ENCODE peak calls at places on chromosomes 11 and 22, in nine cellular contexts. R is NB4, I is body of pancreas, U is breast epithelium, C is adrenal gland, Z is spleen, O is GM12891, S is esophagus squamous epithelium, W is lower leg skin. N is an unnamed sample.

GRCh38 chr22:47094861-47095330 is 332.4 kb downstream of the TBC1D22A start:
- DNase-seq in R (no peak), I (no peak), U (no peak), C (peak), Z (no peak), O (no peak), S (no peak), W (no peak), N (no peak)

GRCh38 chr11:128926000-128926399 is 16.7 kb downstream of the TP53AIP1 start:
- DNase-seq in R (no peak), I (no peak), U (no peak), C (no peak), Z (peak), O (no peak), S (no peak), W (no peak), N (no peak)

GRCh38 chr11:62832346-62833234 is at the start of gene TEX54:
- DNase-seq in R (no peak), I (peak), U (peak), C (peak), Z (peak), O (no peak), S (no peak), W (peak), N (no peak)

GRCh38 chr11:123725995-123726655 is 15.3 kb downstream of the ZNF202 start:
- DNase-seq in R (no peak), I (no peak), U (no peak), C (no peak), Z (no peak), O (no peak), S (no peak), W (no peak), N (no peak)

GRCh38 chr11:67006029-67006884 is 16.7 kb upstream of the SYT12 start:
- DNase-seq in R (peak), I (no peak), U (no peak), C (no peak), Z (no peak), O (peak), S (no peak), W (no peak), N (no peak)

GRCh38 chr22:47175761-47176359 is 413.4 kb downstream of the TBC1D22A start:
- DNase-seq in R (no peak), I (peak), U (peak), C (no peak), Z (peak), O (no peak), S (no peak), W (no peak), N (no peak)

GRCh38 chr22:19709063-19709769 is 5.1 kb upstream of the SEPTIN5 start:
- DNase-seq in R (peak), I (no peak), U (no peak), C (no peak), Z (peak), O (no peak), S (no peak), W (no peak), N (no peak)

GRCh38 chr22:22916215-22916951 is 28.8 kb downstream of the IGLL5 start:
- DNase-seq in R (no peak), I (no peak), U (no peak), C (no peak), Z (peak), O (no peak), S (no peak), W (no peak), N (no peak)

GRCh38 chr22:36323855-36324331 is 63.9 kb downstream of the MYH9 start:
- DNase-seq in R (no peak), I (no peak), U (no peak), C (no peak), Z (no peak), O (no peak), S (no peak), W (no peak), N (no peak)

GRCh38 chr11:131356201-131356600 is 14.2 kb upstream of the NTM start:
- DNase-seq in R (no peak), I (no peak), U (no peak), C (no peak), Z (no peak), O (no peak), S (no peak), W (no peak), N (no peak)

GRCh38 chr11:57426754-57427691 is at the start of gene SLC43A3:
- DNase-seq in R (peak), I (peak), U (peak), C (peak), Z (peak), O (peak), S (no peak), W (peak), N (peak)
- TF ChIP-seq POLR2A in R (peak), I (no peak), U (peak), C (peak), Z (no peak), O (peak), S (peak), W (no peak), N (peak)

DNA sequence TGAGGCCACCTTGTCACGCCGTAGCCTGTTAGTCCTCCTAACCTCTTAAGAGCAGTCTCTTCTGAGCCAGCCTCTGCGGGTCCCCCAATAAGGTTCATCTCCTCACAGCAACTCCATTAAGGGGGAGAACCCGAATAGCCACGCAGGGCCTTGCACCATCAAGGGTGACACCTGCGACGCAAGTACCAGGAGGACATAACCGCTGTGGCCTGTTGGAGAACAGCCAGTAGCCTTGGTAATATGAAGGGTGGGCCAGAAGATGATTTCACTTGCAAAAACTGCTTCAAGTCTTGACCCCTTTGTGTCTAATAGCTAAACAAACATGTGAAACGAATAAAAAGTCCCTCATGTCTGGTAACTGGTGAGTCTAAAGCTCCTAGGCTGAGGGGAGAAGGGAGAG is 14.8 kb downstream of the ARFGAP2 start:
- DNase-seq in R (no peak), I (no peak), U (no peak), C (no peak), Z (no peak), O (no peak), S (no peak), W (no peak), N (no peak)
- TF ChIP-seq POLR2A in R (no peak), I (no peak), U (no peak), C (no peak), Z (no peak), O (no peak), S (no peak), W (no peak), N (no peak)

DNA sequence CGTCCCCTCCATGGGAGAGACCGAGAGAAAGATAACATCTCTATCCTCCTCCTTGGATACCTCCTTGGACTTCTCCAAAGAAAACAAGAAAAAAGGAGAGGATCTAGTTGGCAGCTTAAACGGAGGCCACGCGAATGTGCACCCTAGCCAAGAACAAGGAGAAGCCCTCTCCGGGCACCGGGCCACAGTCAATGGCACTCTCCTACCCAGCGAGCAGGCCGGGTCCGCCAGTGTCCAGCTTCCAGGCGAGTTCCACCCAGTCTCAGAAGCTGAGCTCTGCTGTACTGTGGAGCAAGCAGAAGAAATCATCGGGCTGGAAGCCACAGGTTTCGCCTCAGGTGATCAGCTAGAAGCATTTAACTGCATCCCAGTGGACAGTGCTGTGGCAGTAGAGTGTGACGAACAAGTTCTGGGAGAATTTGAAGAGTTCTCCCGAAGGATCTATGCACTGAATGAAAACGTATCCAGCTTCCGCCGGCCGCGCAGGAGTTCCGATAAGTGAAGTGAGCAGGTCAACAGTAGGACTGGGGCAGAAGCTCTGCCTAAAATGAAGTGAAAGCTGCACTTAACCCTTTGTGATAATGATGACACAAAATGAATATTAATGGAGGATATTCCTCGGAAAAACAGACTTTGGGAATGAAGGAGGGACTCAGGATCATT is 65.3 kb downstream of the WNT11 start:
- DNase-seq in R (no peak), I (no peak), U (no peak), C (no peak), Z (no peak), O (no peak), S (no peak), W (no peak), N (no peak)
- TF ChIP-seq POLR2A in R (no peak), I (no peak), U (no peak), C (no peak), Z (no peak), O (no peak), S (no peak), W (no peak), N (no peak)

DNA sequence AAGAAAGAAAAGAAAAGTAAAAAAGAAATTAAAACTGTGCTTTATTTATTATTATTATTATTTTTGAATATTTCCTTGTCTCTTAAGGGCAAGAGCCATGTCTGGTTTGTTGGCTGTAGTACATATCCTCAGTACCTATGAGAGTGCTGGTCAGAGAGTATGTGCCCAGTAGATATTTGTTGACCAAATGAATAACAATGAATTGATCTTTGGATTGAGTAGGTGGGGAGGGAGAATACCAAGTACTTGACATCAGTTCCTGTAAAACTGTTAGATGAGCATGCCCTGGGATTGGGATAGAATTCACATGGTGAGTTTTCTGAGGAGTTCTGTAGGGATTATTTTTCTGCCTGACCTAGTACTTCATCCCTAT is 11.4 kb downstream of the STIM1 start:
- DNase-seq in R (no peak), I (no peak), U (no peak), C (no peak), Z (no peak), O (no peak), S (no peak), W (no peak), N (no peak)
- TF ChIP-seq POLR2A in R (no peak), I (no peak), U (no peak), C (no peak), Z (no peak), O (no peak), S (no peak), W (no peak), N (no peak)

GRCh38 chr22:45435544-45436139 is 22.1 kb downstream of the RIBC2 start:
- DNase-seq in R (peak), I (peak), U (peak), C (peak), Z (peak), O (peak), S (no peak), W (peak), N (peak)
- TF ChIP-seq POLR2A in R (no peak), I (no peak), U (no peak), C (no peak), Z (no peak), O (no peak), S (no peak), W (no peak), N (no peak)

GRCh38 chr11:79285756-79286155 is 155.1 kb downstream of the TENM4 start:
- DNase-seq in R (peak), I (no peak), U (no peak), C (no peak), Z (no peak), O (no peak), S (no peak), W (no peak), N (no peak)

GRCh38 chr11:79291948-79292347 is 148.9 kb downstream of the TENM4 start:
- DNase-seq in R (peak), I (no peak), U (no peak), C (no peak), Z (no peak), O (no peak), S (no peak), W (no peak), N (no peak)

GRCh38 chr11:79290766-79291165 is 150.1 kb downstream of the TENM4 start:
- DNase-seq in R (no peak), I (no peak), U (no peak), C (no peak), Z (no peak), O (no peak), S (no peak), W (no peak), N (no peak)

DNA sequence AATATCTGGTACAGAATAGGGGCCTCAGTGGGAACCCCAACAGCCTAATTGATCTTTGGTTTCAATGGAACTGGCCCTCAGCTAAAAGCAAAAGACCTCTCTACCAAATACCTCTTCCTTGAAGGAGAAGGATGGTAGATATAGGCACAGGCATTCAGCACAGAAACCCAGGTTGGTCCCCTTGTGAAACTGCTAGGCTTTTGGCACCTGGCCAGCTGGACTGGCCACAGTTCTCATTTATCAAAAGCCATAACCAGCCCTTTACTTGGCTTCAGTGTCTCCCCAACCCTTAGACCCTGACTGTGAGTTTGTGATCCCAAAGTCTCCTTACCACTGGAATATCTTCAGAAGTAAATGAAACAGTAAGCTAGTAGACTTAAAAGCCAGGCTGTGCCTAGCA is 152.9 kb downstream of the TENM4 start:
- DNase-seq in R (no peak), I (peak), U (no peak), C (peak), Z (no peak), O (no peak), S (no peak), W (no peak), N (no peak)
- TF ChIP-seq POLR2A in R (no peak), I (no peak), U (no peak), C (no peak), Z (no peak), O (no peak), S (no peak), W (no peak), N (no peak)

GRCh38 chr22:35305525-35306070 is 5.9 kb downstream of the TOM1 start:
- DNase-seq in R (no peak), I (no peak), U (no peak), C (no peak), Z (peak), O (no peak), S (no peak), W (no peak), N (no peak)

GRCh38 chr22:35308480-35308945 is 8.8 kb downstream of the TOM1 start:
- DNase-seq in R (peak), I (no peak), U (no peak), C (no peak), Z (no peak), O (no peak), S (no peak), W (no peak), N (no peak)

GRCh38 chr22:35307892-35308291 is 8.2 kb downstream of the TOM1 start:
- DNase-seq in R (no peak), I (no peak), U (no peak), C (no peak), Z (peak), O (no peak), S (no peak), W (no peak), N (no peak)

GRCh38 chr22:35307372-35307771 is 7.7 kb downstream of the TOM1 start:
- DNase-seq in R (no peak), I (no peak), U (no peak), C (no peak), Z (peak), O (no peak), S (no peak), W (no peak), N (no peak)

GRCh38 chr22:35306350-35306967 is 6.8 kb downstream of the TOM1 start:
- DNase-seq in R (no peak), I (no peak), U (no peak), C (no peak), Z (no peak), O (no peak), S (no peak), W (no peak), N (no peak)
- TF ChIP-seq POLR2A in R (no peak), I (no peak), U (no peak), C (no peak), Z (no peak), O (no peak), S (no peak), W (no peak), N (no peak)

DNA sequence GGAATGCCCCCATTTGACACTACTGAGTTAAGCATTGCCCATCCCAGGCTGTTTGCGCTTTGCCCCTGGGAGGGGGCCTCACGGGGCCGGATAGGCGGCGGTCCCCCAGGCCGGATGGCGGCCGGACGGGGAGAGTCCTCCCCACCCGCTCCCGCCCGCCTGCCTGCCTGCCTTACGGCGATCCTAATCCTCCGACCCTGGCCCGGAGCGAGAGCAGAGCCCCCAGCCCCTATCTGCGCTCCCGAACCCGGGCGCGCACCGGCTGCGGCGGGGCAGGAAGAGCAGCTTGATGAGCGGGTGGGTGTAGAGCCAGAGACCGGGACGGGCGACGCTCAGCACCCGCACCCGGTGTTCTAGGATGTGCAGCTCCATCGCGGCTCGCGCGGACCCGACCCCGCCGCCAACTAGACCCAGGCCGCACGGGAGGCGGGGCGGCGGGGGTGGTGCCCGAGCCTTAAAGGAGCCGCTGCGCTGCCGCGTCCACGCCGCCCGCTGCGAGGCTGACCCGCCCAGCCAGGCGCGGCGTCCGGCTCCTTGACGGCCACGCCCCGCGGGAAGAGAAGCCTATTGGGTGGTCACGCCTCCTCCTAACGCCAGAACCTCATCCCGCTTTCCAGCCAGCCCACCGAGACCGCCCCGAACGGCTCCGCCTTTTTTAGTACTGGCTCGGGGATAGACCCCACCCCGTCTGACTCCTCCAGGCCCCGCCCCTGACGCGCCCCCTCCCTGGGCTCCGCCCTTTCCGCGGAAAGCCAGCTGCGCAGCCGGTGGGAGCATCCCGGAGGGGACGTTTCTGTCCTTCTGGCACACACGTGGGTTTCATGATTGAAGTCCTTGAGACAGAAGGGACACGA is at the start of gene CASTOR1:
- DNase-seq in R (peak), I (peak), U (peak), C (peak), Z (peak), O (peak), S (peak), W (peak), N (peak)
- TF ChIP-seq POLR2A in R (no peak), I (peak), U (no peak), C (peak), Z (no peak), O (no peak), S (peak), W (no peak), N (peak)

GRCh38 chr11:27520226-27520625 is 13.7 kb upstream of the LIN7C start:
- DNase-seq in R (peak), I (no peak), U (no peak), C (no peak), Z (no peak), O (no peak), S (no peak), W (no peak), N (no peak)
- TF ChIP-seq POLR2A in R (no peak), I (no peak), U (no peak), C (no peak), Z (no peak), O (no peak), S (no peak), W (no peak), N (no peak)

DNA sequence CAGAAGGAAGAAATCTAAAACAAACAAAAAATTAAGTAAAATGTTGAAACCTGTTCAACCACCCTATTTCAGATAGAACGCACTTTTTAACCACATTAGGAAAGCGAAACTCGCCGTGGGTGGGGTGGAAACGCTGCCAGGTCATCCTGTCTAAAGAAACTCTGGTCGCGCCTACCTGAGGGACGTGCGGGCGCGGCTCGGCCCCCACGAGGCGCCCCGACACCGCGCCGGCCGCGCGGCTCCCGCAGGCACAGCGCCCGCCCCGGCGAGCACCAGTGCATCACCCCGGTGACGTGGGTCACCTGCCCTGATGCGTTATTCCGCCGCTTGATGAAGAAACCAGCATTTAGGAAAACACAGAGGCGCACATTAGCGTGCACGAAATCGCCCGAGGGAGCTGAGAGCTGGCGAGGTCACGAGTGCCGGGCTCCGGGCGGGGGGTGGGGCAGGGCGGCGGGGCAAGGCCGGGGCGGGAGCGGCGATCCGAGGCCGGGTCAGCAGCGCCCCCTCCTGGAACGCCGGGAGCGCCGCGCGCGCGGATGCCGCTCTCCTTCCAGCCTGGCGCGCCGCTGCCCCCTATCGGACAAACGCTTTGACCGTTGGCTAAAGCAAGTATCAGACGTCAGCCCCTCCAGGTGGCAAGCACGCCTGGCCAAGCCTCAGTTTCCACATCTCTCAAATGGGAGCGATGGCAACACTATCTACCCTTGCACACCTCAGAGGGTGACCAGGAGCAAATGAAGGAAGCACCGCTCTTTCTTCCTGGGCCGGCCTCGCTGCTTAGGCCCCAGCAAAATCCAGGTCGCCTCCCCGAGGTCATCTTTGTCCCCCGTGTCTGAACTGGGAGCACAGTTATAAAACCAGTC is 15.7 kb upstream of the SNX32 start:
- DNase-seq in R (peak), I (peak), U (peak), C (peak), Z (peak), O (peak), S (peak), W (peak), N (peak)
- TF ChIP-seq POLR2A in R (no peak), I (no peak), U (no peak), C (peak), Z (no peak), O (no peak), S (peak), W (no peak), N (no peak)